ENCODE peak calls at places on chromosomes 4 and X, in five cellular contexts. One of them, this sample, is unnamed.

GRCh38 chrX:39519566-39520301 is 578.0 kb downstream of the BCOR start:
- DNase-seq in left cardiac atrium: peak; percentile 44
- DNase-seq in G401: no peak
- DNase-seq in HTR-8/SVneo: no peak
- DNase-seq in AG04450: no peak
- DNase-seq in this sample: no peak

GRCh38 chr4:45131020-45131419 is 404.7 kb upstream of the GNPDA2 start:
- DNase-seq in left cardiac atrium: no peak
- DNase-seq in G401: no peak
- DNase-seq in HTR-8/SVneo: no peak
- DNase-seq in AG04450: no peak
- DNase-seq in this sample: no peak

GRCh38 chr4:2714071-2714770 is 41.9 kb downstream of the TNIP2 start:
- DNase-seq in left cardiac atrium: peak; percentile 64
- DNase-seq in G401: no peak
- DNase-seq in HTR-8/SVneo: no peak
- DNase-seq in AG04450: no peak
- DNase-seq in this sample: no peak

GRCh38 chrX:72131317-72132294 is at the start of gene RTL5:
- DNase-seq in left cardiac atrium: peak; percentile 90
- DNase-seq in G401: peak; percentile 96
- DNase-seq in HTR-8/SVneo: peak; percentile 95
- DNase-seq in AG04450: peak; percentile 63
- DNase-seq in this sample: peak; percentile 55

GRCh38 chrX:17743913-17744312 is 6.6 kb downstream of the SCML1 start:
- DNase-seq in left cardiac atrium: no peak
- DNase-seq in G401: no peak
- DNase-seq in HTR-8/SVneo: no peak
- DNase-seq in AG04450: no peak
- DNase-seq in this sample: no peak

GRCh38 chr4:54662123-54662522 is 4.4 kb downstream of the KIT start:
- DNase-seq in left cardiac atrium: no peak
- DNase-seq in G401: no peak
- DNase-seq in HTR-8/SVneo: no peak
- DNase-seq in AG04450: no peak
- DNase-seq in this sample: no peak

GRCh38 chr4:159435561-159436023 is 332.7 kb downstream of the RAPGEF2 start:
- DNase-seq in left cardiac atrium: no peak
- DNase-seq in G401: no peak
- DNase-seq in HTR-8/SVneo: no peak
- DNase-seq in AG04450: no peak
- DNase-seq in this sample: no peak

GRCh38 chr4:15068298-15068697 is 66.0 kb downstream of the CPEB2 start:
- DNase-seq in left cardiac atrium: no peak
- DNase-seq in G401: peak; percentile 43
- DNase-seq in HTR-8/SVneo: no peak
- DNase-seq in AG04450: no peak
- DNase-seq in this sample: no peak

GRCh38 chr4:8414377-8414776 is 26.1 kb downstream of the ACOX3 start:
- DNase-seq in left cardiac atrium: no peak
- DNase-seq in G401: no peak
- DNase-seq in HTR-8/SVneo: no peak
- DNase-seq in AG04450: no peak
- DNase-seq in this sample: no peak

GRCh38 chrX:100830547-100830946 is 10.4 kb downstream of the CSTF2 start:
- DNase-seq in left cardiac atrium: no peak
- DNase-seq in G401: no peak
- DNase-seq in HTR-8/SVneo: no peak
- DNase-seq in AG04450: no peak
- DNase-seq in this sample: no peak

GRCh38 chr4:148437439-148437838 is 4.8 kb downstream of the NR3C2 start:
- DNase-seq in left cardiac atrium: no peak
- DNase-seq in G401: no peak
- DNase-seq in HTR-8/SVneo: no peak
- DNase-seq in AG04450: no peak
- DNase-seq in this sample: no peak

GRCh38 chrX:117147249-117147648 is 684.5 kb upstream of the CT83 start:
- DNase-seq in left cardiac atrium: no peak
- DNase-seq in G401: no peak
- DNase-seq in HTR-8/SVneo: no peak
- DNase-seq in AG04450: no peak
- DNase-seq in this sample: no peak

GRCh38 chrX:20829665-20830481 is 544.3 kb upstream of the CNKSR2 start:
- DNase-seq in left cardiac atrium: no peak
- DNase-seq in G401: peak; percentile 86
- DNase-seq in HTR-8/SVneo: peak; percentile 30
- DNase-seq in AG04450: no peak
- DNase-seq in this sample: no peak

GRCh38 chr4:53651142-53651720 is 59.9 kb upstream of the LNX1 start:
- DNase-seq in left cardiac atrium: peak; percentile 35
- DNase-seq in G401: no peak
- DNase-seq in HTR-8/SVneo: no peak
- DNase-seq in AG04450: no peak
- DNase-seq in this sample: no peak

GRCh38 chrX:39149761-39150160 is 348.5 kb downstream of the MID1IP1 start:
- DNase-seq in left cardiac atrium: peak; percentile 73
- DNase-seq in G401: peak; percentile 13
- DNase-seq in HTR-8/SVneo: peak; percentile 3
- DNase-seq in AG04450: peak; percentile 4
- DNase-seq in this sample: peak; percentile 11

GRCh38 chr4:1201851-1202525 is 29.6 kb upstream of the SPON2 start:
- DNase-seq in left cardiac atrium: peak; percentile 68
- DNase-seq in G401: no peak
- DNase-seq in HTR-8/SVneo: no peak
- DNase-seq in AG04450: peak; percentile 86
- DNase-seq in this sample: peak; percentile 46

GRCh38 chrX:38129366-38129765 is 91.3 kb downstream of the SRPX start:
- DNase-seq in left cardiac atrium: no peak
- DNase-seq in G401: no peak
- DNase-seq in HTR-8/SVneo: no peak
- DNase-seq in AG04450: no peak
- DNase-seq in this sample: no peak

GRCh38 chr4:113101669-113102068 is 52.2 kb downstream of the ANK2 start:
- DNase-seq in left cardiac atrium: no peak
- DNase-seq in G401: no peak
- DNase-seq in HTR-8/SVneo: no peak
- DNase-seq in AG04450: no peak
- DNase-seq in this sample: no peak

GRCh38 chr4:71123951-71124350 is 130.5 kb downstream of the DCK start:
- DNase-seq in left cardiac atrium: no peak
- DNase-seq in G401: no peak
- DNase-seq in HTR-8/SVneo: no peak
- DNase-seq in AG04450: no peak
- DNase-seq in this sample: no peak

GRCh38 chr4:94826206-94826605 is 68.5 kb downstream of the BMPR1B start:
- DNase-seq in left cardiac atrium: no peak
- DNase-seq in G401: no peak
- DNase-seq in HTR-8/SVneo: no peak
- DNase-seq in AG04450: no peak
- DNase-seq in this sample: no peak

This sample was measured in AG09309.